ENCODE peak calls at places on chromosome 19, in five cellular contexts. N is stimulated activated CD4-positive, alpha-beta T cell treated with anti-CD3 and anti-CD28 coated beads, Interleukin-2, amount 100 ng/mL, for 24 hours; L is lower leg skin; Q is activated gamma-delta T cell; B is HAP-1. O is an unnamed sample.

GRCh38 chr19:13976446-13976845 is 24.1 kb downstream of the DCAF15 start:
- DNase-seq in N (no peak), L (no peak), Q (no peak), B (no peak), O (no peak)

GRCh38 chr19:17339088-17339741 is 1.9 kb downstream of the GTPBP3 start:
- DNase-seq in N (peak), L (no peak), Q (no peak), B (peak), O (peak)

GRCh38 chr19:1837625-1838105 is 10.6 kb downstream of the REXO1 start:
- DNase-seq in N (peak), L (no peak), Q (no peak), B (peak), O (peak)

GRCh38 chr19:35545001-35545854 is at the start of gene TMEM147:
- DNase-seq in N (peak), L (peak), Q (peak), B (peak), O (peak)

GRCh38 chr19:24054044-24054935 is 32.7 kb upstream of the ZNF254 start:
- DNase-seq in N (no peak), L (peak), Q (no peak), B (no peak), O (no peak)

GRCh38 chr19:16066611-16067104 is 9.6 kb upstream of the TPM4 start:
- DNase-seq in N (peak), L (no peak), Q (no peak), B (peak), O (peak)

GRCh38 chr19:55044771-55045716 is 7.0 kb upstream of the GP6 start:
- DNase-seq in N (no peak), L (no peak), Q (no peak), B (no peak), O (no peak)

GRCh38 chr19:16197622-16198362 is at the start of gene AP1M1:
- DNase-seq in N (peak), L (peak), Q (peak), B (peak), O (peak)

GRCh38 chr19:38845374-38846024 is 4.3 kb downstream of the HNRNPL start:
- DNase-seq in N (no peak), L (no peak), Q (no peak), B (no peak), O (no peak)

GRCh38 chr19:50333737-50334617 is 4.8 kb upstream of the KCNC3 start:
- DNase-seq in N (peak), L (no peak), Q (peak), B (peak), O (peak)

O was measured in activated CD4-positive, alpha-beta memory T cell treated with anti-CD3 and anti-CD28 coated beads, Interleukin-2, amount 10 ng/mL, durations not matched to agents 7 days and 5 days.